ENCODE peak calls at places on chromosomes 2 and 18, in four cellular contexts. F is right lobe of liver, E is fibroblast of lung, J is GM12864. M is an unnamed sample.

GRCh38 chr2:155815851-155816250 is 516.7 kb downstream of the NR4A2 start:
- DNase-seq in F (no peak), E (no peak), J (peak), M (no peak)

GRCh38 chr2:106841886-106842645 is 43.9 kb downstream of the ST6GAL2 start:
- DNase-seq in F (no peak), E (no peak), J (no peak), M (no peak)

GRCh38 chr2:127735537-127736399 is 34.5 kb downstream of the SFT2D3 start:
- DNase-seq in F (no peak), E (peak), J (no peak), M (peak)

GRCh38 chr2:26922638-26923466 is 47.6 kb upstream of the MAPRE3 start:
- DNase-seq in F (peak), E (peak), J (no peak), M (peak)

GRCh38 chr2:68230246-68231060 is 21.9 kb downstream of the PPP3R1 start:
- DNase-seq in F (no peak), E (no peak), J (no peak), M (no peak)

GRCh38 chr2:62654423-62654791 is 51.1 kb upstream of the EHBP1 start:
- DNase-seq in F (no peak), E (no peak), J (no peak), M (no peak)

GRCh38 chr2:32937602-32938450 is 8.9 kb upstream of the LTBP1 start:
- DNase-seq in F (no peak), E (peak), J (no peak), M (peak)

GRCh38 chr2:32743480-32744236 is 115.8 kb downstream of the TTC27 start:
- DNase-seq in F (no peak), E (no peak), J (peak), M (no peak)

GRCh38 chr18:24212939-24213338 is 74.1 kb downstream of the CABYR start:
- DNase-seq in F (no peak), E (peak), J (no peak), M (peak)

GRCh38 chr2:45000921-45001628 is 8.2 kb downstream of the SIX2 start:
- DNase-seq in F (peak), E (no peak), J (no peak), M (no peak)

GRCh38 chr18:77131100-77131651 is 1.4 kb downstream of the MBP start:
- DNase-seq in F (peak), E (peak), J (no peak), M (peak)

GRCh38 chr2:218996937-218997336 is 3.7 kb upstream of the CRYBA2 start:
- DNase-seq in F (no peak), E (no peak), J (no peak), M (no peak)

GRCh38 chr18:28723506-28723905 is 546.6 kb upstream of the CDH2 start:
- DNase-seq in F (no peak), E (no peak), J (no peak), M (no peak)

GRCh38 chr18:50466634-50467033 is 91.8 kb downstream of the SKA1 start:
- DNase-seq in F (no peak), E (no peak), J (no peak), M (no peak)

GRCh38 chr2:160053946-160054345 is 8.5 kb downstream of the PLA2R1 start:
- DNase-seq in F (no peak), E (no peak), J (no peak), M (no peak)

GRCh38 chr2:182666674-182667320 is 49.3 kb upstream of the DNAJC10 start:
- DNase-seq in F (no peak), E (peak), J (no peak), M (peak)

GRCh38 chr2:12162269-12163247 is 416.1 kb downstream of the LPIN1 start:
- DNase-seq in F (no peak), E (no peak), J (no peak), M (no peak)

GRCh38 chr2:21362101-21362500 is 238.3 kb downstream of the TDRD15 start:
- DNase-seq in F (no peak), E (no peak), J (no peak), M (no peak)

GRCh38 chr2:4358855-4359254 is 655.5 kb downstream of the DCDC2C start:
- DNase-seq in F (no peak), E (no peak), J (no peak), M (no peak)

GRCh38 chr2:228840113-228840742 is 430.9 kb downstream of the PID1 start:
- DNase-seq in F (no peak), E (no peak), J (no peak), M (no peak)

GRCh38 chr2:48943436-48943835 is 187.9 kb upstream of the LHCGR start:
- DNase-seq in F (no peak), E (peak), J (no peak), M (peak)

GRCh38 chr2:38709515-38710194 is 41.5 kb downstream of the SRSF7 start:
- DNase-seq in F (no peak), E (no peak), J (peak), M (no peak)

GRCh38 chr2:127270663-127271062 is 23.3 kb downstream of the ERCC3 start:
- DNase-seq in F (no peak), E (no peak), J (no peak), M (no peak)

GRCh38 chr2:121360566-121361300 is 75.7 kb upstream of the TFCP2L1 start:
- DNase-seq in F (no peak), E (peak), J (no peak), M (peak)

GRCh38 chr2:221572821-221573429 is 821 bp upstream of the EPHA4 start:
- DNase-seq in F (no peak), E (peak), J (no peak), M (peak)

GRCh38 chr2:203799905-203800304 is 67.7 kb upstream of the CTLA4 start:
- DNase-seq in F (no peak), E (no peak), J (peak), M (no peak)

GRCh38 chr2:149223472-149224062 is 106.8 kb upstream of the LYPD6 start:
- DNase-seq in F (no peak), E (no peak), J (no peak), M (no peak)

GRCh38 chr2:29295843-29296242 is 180.6 kb downstream of the CLIP4 start:
- DNase-seq in F (no peak), E (no peak), J (no peak), M (peak)

DNA sequence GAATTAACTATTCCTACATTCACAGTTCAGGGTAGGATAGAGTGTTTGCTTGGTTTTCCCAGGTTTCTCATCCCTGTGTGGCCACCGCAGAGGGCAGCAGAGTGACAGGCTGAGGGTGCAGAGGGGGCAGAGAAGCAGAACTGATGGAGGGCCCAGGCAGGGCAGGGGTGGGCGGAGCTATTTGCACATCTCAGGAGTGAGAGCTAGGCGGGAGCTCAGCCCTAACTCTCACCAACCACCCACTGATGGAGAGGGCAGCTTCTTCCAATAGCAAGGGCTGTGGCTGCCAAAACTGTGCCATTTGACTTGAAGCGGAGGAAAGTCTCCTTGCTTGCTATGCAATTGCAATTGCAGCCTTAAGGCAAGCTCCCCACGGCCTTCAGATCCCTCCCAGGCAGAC is 12.0 kb upstream of the DARS1 start:
- DNase-seq in F (no peak), E (no peak), J (no peak), M (no peak)
- TF ChIP-seq CTCF in F (no peak), E (no peak), J (peak), M (no peak)

GRCh38 chr2:42193722-42194187 is 24.6 kb downstream of the EML4 start:
- DNase-seq in F (no peak), E (peak), J (no peak), M (no peak)
- H3K4me3 ChIP-seq in F (no peak), E (no peak), J (no peak), M (no peak)

GRCh38 chr2:216222650-216223352 is 113.7 kb downstream of the XRCC5 start:
- DNase-seq in F (no peak), E (peak), J (peak), M (peak)
- TF ChIP-seq CTCF in F (no peak), E (peak), J (peak), M (peak)

GRCh38 chr2:36074008-36074407 is 281.6 kb upstream of the CRIM1 start:
- DNase-seq in F (no peak), E (no peak), J (no peak), M (no peak)

DNA sequence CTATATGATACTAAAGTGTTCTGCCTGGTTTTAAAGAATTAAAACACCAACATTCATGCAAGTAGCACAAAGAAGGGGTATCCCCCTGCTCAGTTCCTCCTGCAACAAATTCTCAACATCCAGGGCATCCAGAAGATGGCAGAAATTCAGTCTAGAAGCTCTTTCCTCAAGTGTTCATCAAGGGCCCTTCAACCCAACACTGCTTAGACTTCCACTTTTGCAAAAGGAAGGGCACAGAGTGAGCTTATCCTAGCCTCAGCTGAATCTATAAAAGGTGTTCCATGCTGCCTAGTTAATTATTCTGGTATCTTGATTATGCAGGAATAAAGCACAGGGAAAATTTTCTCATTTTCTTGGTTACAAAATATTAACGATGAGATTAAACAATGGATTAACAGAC is 275.8 kb upstream of the CRIM1 start:
- DNase-seq in F (no peak), E (no peak), J (no peak), M (no peak)
- H3K4me3 ChIP-seq in F (no peak), E (no peak), J (no peak), M (no peak)

DNA sequence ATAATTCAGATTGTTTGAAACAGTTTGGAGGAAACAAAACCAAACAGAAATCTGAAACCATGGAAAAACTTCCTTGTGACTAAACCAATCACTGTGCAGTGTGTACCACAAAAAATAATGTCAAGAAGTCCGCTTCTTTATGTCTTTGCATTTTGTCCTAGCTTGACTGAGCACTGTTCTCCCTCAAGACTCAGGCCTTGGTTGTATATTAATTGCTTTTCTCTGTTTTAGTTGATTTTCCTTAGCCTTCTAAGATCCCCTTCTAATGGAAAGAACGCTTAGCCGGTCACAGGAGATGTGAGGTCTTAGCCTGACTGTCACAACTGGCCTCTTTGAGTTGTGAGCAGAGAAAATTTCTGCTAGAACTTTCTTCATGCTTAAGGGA is 56.6 kb downstream of the LCLAT1 start:
- DNase-seq in F (no peak), E (no peak), J (no peak), M (no peak)
- TF ChIP-seq CTCF in F (no peak), E (no peak), J (no peak), M (no peak)